ENCODE peak calls at places on chromosomes 4 and X, in seven cellular contexts. M is fibroblast of lung, W is GM23248, R is lower lobe of right lung, J is A549, Z is body of pancreas, Y is transverse colon. S is an unnamed sample. For H3K9me3, the result is how much of the 10 kb centered on the place peaks cover.

GRCh38 chrX:40663880-40664630 is 16.7 kb upstream of the CXorf38 start:
- DNase-seq in J (peak), M (peak), Z (no peak), R (no peak), W (peak), Y (no peak), S (no peak)

GRCh38 chr4:1023241-1023640 is 11.8 kb downstream of the FGFRL1 start:
- DNase-seq in W (no peak), Z (no peak), Y (no peak), M (no peak), R (no peak), J (no peak), S (no peak)

GRCh38 chrX:95040104-95040503 is 1366.1 kb downstream of the FAM133A start:
- DNase-seq in M (no peak), Y (no peak), R (no peak), J (no peak), Z (no peak), W (no peak), S (no peak)

GRCh38 chrX:49316085-49316484 is 5.8 kb upstream of the GAGE12J start:
- DNase-seq in R (no peak), M (no peak), W (no peak), J (no peak), Z (no peak), Y (no peak), S (no peak)

GRCh38 chrX:129540725-129541184 is 696 bp downstream of the OCRL start:
- DNase-seq in W (peak), Z (peak), J (peak), Y (peak), M (no peak), R (peak), S (no peak)

GRCh38 chr4:7759221-7759620 is 180.4 kb downstream of the AFAP1 start:
- DNase-seq in Z (no peak), J (no peak), M (no peak), R (peak), Y (no peak), W (no peak), S (no peak)

GRCh38 chr4:46274717-46275116 is 115.2 kb downstream of the GABRA2 start:
- DNase-seq in W (peak), Z (no peak), R (no peak), J (no peak), M (peak), Y (no peak), S (no peak)

GRCh38 chrX:107025538-107025937 is 25.5 kb upstream of the MORC4 start:
- DNase-seq in W (peak), J (peak), M (peak), R (no peak), Y (no peak), Z (no peak), S (no peak)

GRCh38 chr4:139833131-139833930 is 167.7 kb downstream of the MGST2 start:
- DNase-seq in Z (no peak), Y (no peak), J (no peak), R (no peak), M (no peak), W (peak), S (no peak)

GRCh38 chr4:80261989-80262600 is 4.4 kb upstream of the FGF5 start:
- DNase-seq in J (no peak), M (no peak), W (no peak), Y (no peak), R (no peak), Z (no peak), S (no peak)

GRCh38 chr4:101232074-101232776 is 115.1 kb downstream of the PPP3CA start:
- DNase-seq in W (peak), R (no peak), Z (no peak), J (peak), M (peak), Y (no peak), S (no peak)

GRCh38 chrX:69062493-69062892 is 102.8 kb downstream of the PJA1 start:
- DNase-seq in Z (no peak), J (no peak), M (no peak), R (no peak), W (no peak), Y (no peak), S (no peak)

GRCh38 chr4:87239821-87240220 is 19.4 kb upstream of the KLHL8 start:
- DNase-seq in J (peak), M (no peak), R (no peak), Y (no peak), Z (no peak), W (peak), S (no peak)

GRCh38 chr4:53555111-53555510 is 36.2 kb downstream of the LNX1 start:
- DNase-seq in W (no peak), Z (no peak), Y (no peak), R (no peak), M (no peak), J (no peak), S (no peak)

GRCh38 chr4:101037249-101037648 is 310.1 kb downstream of the PPP3CA start:
- DNase-seq in Y (no peak), Z (no peak), M (no peak), W (no peak), J (no peak), R (no peak), S (no peak)

GRCh38 chr4:101284546-101284945 is 62.8 kb downstream of the PPP3CA start:
- DNase-seq in J (peak), R (no peak), W (peak), Y (no peak), Z (no peak), M (peak), S (no peak)

GRCh38 chr4:28093071-28093470 is 1232.4 kb downstream of the STIM2 start:
- DNase-seq in R (no peak), Z (no peak), J (no peak), M (no peak), Y (no peak), W (no peak), S (no peak)

GRCh38 chrX:55057691-55058249 is 17.1 kb upstream of the PAGE2B start:
- DNase-seq in Z (peak), Y (no peak), J (peak), M (peak), R (no peak), W (peak), S (no peak)

GRCh38 chr4:81814909-81815539 is 343.3 kb upstream of the RASGEF1B start:
- DNase-seq in R (no peak), Y (no peak), M (no peak), Z (no peak), J (no peak), W (no peak), S (no peak)

GRCh38 chrX:46039526-46039925 is 505.7 kb downstream of the ZNF674 start:
- DNase-seq in R (no peak), Z (no peak), W (no peak), J (no peak), M (no peak), Y (no peak), S (no peak)

GRCh38 chr4:101104264-101105052 is 242.9 kb downstream of the PPP3CA start:
- DNase-seq in M (peak), J (no peak), Y (no peak), Z (no peak), W (no peak), R (no peak), S (no peak)

GRCh38 chr4:84968936-84969335 is 2.4 kb upstream of the WDFY3 start:
- DNase-seq in W (no peak), Y (no peak), M (no peak), R (no peak), Z (no peak), J (no peak), S (no peak)

GRCh38 chrX:53456254-53456653 is 22.1 kb upstream of the HSD17B10 start:
- DNase-seq in J (peak), Z (no peak), R (no peak), Y (no peak), M (peak), W (peak), S (no peak)

GRCh38 chrX:65581661-65582339 is 47.2 kb upstream of the LAS1L start:
- DNase-seq in Y (peak), W (peak), R (no peak), J (peak), M (peak), Z (peak), S (no peak)

GRCh38 chrX:126376465-126376864 is 176.1 kb downstream of the DCAF12L1 start:
- DNase-seq in M (no peak), W (no peak), Y (no peak), R (no peak), Z (no peak), J (no peak), S (no peak)

GRCh38 chr4:103204114-103204513 is 6.0 kb upstream of the CENPE start:
- DNase-seq in Y (no peak), W (peak), M (peak), J (peak), R (no peak), Z (no peak), S (no peak)
- H3K4me3 ChIP-seq in Y (no peak), W (no peak), M (no peak), J (no peak), R (no peak), Z (no peak), S (no peak)

GRCh38 chr4:3769642-3770184 is 3.5 kb downstream of the ADRA2C start:
- DNase-seq in R (no peak), M (no peak), Z (no peak), Y (no peak), W (no peak), J (no peak), S (no peak)

GRCh38 chr4:3768842-3769641 is 2.9 kb downstream of the ADRA2C start:
- DNase-seq in J (no peak), M (no peak), Y (no peak), W (no peak), Z (no peak), R (no peak), S (no peak)

GRCh38 chr4:3771932-3772495 is 5.8 kb downstream of the ADRA2C start:
- DNase-seq in W (no peak), Y (no peak), R (no peak), Z (no peak), J (no peak), M (no peak), S (no peak)

GRCh38 chr4:3771167-3771809 is 5.1 kb downstream of the ADRA2C start:
- DNase-seq in J (no peak), R (no peak), M (no peak), Z (no peak), W (no peak), Y (no peak), S (no peak)

DNA sequence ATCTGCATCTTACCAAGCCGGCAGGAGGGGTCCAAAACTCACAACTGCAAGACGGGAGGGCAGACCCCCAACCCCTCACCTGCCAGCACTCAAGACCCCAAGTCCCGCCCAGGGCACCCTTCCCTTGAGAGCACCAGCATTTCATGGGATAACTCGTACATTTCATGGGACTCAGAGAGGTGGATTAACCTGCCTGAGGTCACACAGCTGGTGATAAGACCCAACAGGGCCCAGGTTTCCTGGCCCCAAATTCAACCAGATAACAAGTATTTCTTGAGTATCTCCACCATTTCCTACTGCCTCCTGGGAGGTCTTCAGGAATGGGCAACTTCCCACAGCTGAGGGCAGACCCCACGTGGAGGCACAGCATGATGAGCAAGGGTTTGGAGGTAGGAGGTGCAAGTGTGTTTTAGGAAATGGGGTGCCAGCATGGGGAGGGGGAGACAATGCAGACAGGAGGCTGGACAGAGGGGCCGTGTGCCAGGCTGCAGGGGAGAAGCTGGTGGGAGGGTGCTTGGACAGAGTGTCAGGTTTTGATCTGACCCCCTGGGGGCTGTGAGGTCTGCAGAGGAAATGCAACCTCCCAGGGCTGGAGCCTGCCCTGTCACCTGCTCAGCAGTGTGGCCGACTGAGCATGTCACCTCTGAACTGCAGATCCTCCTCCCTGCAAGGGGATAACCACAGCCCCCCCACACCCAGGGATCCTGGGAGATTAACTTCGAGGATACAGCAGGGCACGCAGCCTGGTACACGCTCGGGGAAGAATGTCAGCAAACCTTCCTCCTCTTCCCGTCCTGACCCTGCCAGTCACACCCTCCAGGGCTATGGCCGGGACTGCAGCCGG is 4.4 kb downstream of the ADRA2C start:
- DNase-seq in R (no peak), Y (no peak), J (no peak), M (no peak), Z (no peak), W (no peak), S (no peak)
- H3K9me3 ChIP-seq in R (under half), Y (under half), J (under half), M (under half), Z (under half), W (under half), S (under half)

GRCh38 chr4:168735735-168736134 is 238.9 kb downstream of the PALLD start:
- DNase-seq in Z (no peak), M (no peak), J (no peak), Y (no peak), W (no peak), R (no peak), S (no peak)
- H3K27ac ChIP-seq in Z (no peak), M (no peak), J (no peak), Y (no peak), W (no peak), R (peak), S (peak)

GRCh38 chrX:52262195-52262546 is 77.5 kb downstream of the MAGED4 start:
- DNase-seq in Z (no peak), R (no peak), Y (no peak), M (no peak), J (no peak), W (no peak), S (no peak)
- H3K4me3 ChIP-seq in Z (no peak), R (peak), Y (peak), M (peak), J (peak), W (peak), S (peak)

DNA sequence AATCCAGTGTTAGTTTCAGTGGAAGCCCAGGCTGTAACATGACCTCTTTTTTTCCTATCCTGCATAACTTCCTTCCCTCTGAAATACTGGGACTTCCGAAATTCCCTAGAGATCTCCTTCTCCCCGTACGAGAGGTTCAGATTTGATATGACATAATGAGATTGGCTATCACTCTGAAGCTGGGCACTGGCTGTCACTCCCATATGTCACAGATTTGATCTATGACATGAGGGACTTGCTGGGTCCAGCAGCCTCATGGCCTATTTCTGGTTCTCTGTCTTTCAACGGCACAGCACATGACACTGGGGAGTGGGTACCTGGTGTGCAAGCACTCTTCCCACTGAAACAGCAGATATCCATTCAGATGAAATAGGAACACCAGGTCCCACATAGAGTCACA is 36.7 kb downstream of the PF4 start:
- DNase-seq in M (no peak), W (no peak), R (no peak), Y (no peak), Z (no peak), J (no peak), S (no peak)
- H3K9me3 ChIP-seq in M (under half), W (under half), R (under half), Y (under half), Z (under half), J (under half), S (under half)

DNA sequence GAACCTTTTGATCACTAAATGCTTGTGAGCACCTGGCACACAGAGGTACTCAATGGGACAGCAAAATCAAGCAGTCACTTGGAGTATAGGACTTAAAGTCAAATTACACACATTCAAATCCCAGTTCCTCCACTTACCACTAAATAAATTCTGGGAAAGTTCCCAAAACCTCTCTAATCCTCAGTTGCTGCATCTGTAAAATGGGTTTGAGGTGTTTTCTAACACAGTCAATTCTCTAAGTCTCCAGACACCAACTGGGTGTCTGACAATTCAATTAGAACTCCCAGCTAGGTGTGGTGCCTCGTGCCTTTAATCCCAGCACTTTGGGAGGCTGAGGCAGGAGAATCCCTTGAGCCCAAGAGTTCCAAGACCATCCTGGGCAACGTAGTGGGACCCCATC is 19.0 kb downstream of the QDPR start:
- DNase-seq in M (no peak), W (no peak), R (no peak), Y (no peak), Z (no peak), J (no peak), S (no peak)
- H3K27ac ChIP-seq in M (no peak), W (no peak), R (no peak), Y (no peak), Z (no peak), J (no peak), S (no peak)

S was measured in esophagus squamous epithelium.